ENCODE peak calls at places on chromosomes 5 and 9, in five cellular contexts. W is psoas muscle, M is suprapubic skin, Z is MM.1S, K is adrenal gland. Q is an unnamed sample.

GRCh38 chr9:109403766-109404320 is 83.0 kb upstream of the EPB41L4B start:
- DNase-seq in Z (no peak), W (no peak), K (no peak), M (no peak), Q (no peak)

GRCh38 chr9:131318211-131318610 is 28.7 kb downstream of the PLPP7 start:
- DNase-seq in K (no peak), M (no peak), W (peak), Z (no peak), Q (no peak)

GRCh38 chr9:136644343-136644592 is 18.4 kb upstream of the EGFL7 start:
- DNase-seq in K (peak), W (no peak), Z (no peak), M (peak), Q (no peak)

GRCh38 chr9:110967196-110967595 is 71.1 kb downstream of the LPAR1 start:
- DNase-seq in Z (no peak), W (no peak), M (no peak), K (no peak), Q (no peak)

GRCh38 chr5:141715340-141715905 is 33.4 kb upstream of the ARAP3 start:
- DNase-seq in W (no peak), K (no peak), M (no peak), Z (no peak), Q (no peak)

GRCh38 chr5:133324058-133324457 is 272.2 kb downstream of the HSPA4 start:
- DNase-seq in K (no peak), M (no peak), W (no peak), Z (no peak), Q (no peak)

GRCh38 chr5:132410451-132411381 is 41.2 kb downstream of the SLC22A5 start:
- DNase-seq in Z (peak), M (peak), K (peak), W (peak), Q (peak)

GRCh38 chr5:141838326-141839014 is 39.7 kb downstream of the PCDH1 start:
- DNase-seq in K (no peak), W (no peak), Z (no peak), M (no peak), Q (no peak)

GRCh38 chr9:87862536-87863268 is 20.0 kb upstream of the SPATA31E1 start:
- DNase-seq in Z (no peak), W (no peak), M (no peak), K (no peak), Q (no peak)

GRCh38 chr5:5398046-5398445 is 24.4 kb upstream of the ICE1 start:
- DNase-seq in M (no peak), W (no peak), Z (no peak), K (no peak), Q (no peak)

GRCh38 chr5:50665091-50665490 is 1.3 kb upstream of the PARP8 start:
- DNase-seq in K (no peak), M (no peak), Z (no peak), W (no peak), Q (no peak)

GRCh38 chr5:24397601-24398000 is 247.2 kb downstream of the CDH10 start:
- DNase-seq in K (no peak), Z (no peak), W (no peak), M (no peak), Q (no peak)

GRCh38 chr5:171630670-171631065 is 154.9 kb upstream of the SMIM23 start:
- DNase-seq in M (no peak), W (no peak), K (no peak), Z (peak), Q (no peak)

GRCh38 chr5:7970816-7971215 is 101.9 kb downstream of the MTRR start:
- DNase-seq in W (no peak), K (no peak), Z (no peak), M (no peak), Q (no peak)

GRCh38 chr9:120257483-120257882 is 322.5 kb downstream of the CDK5RAP2 start:
- DNase-seq in M (no peak), K (no peak), W (no peak), Z (no peak), Q (no peak)

DNA sequence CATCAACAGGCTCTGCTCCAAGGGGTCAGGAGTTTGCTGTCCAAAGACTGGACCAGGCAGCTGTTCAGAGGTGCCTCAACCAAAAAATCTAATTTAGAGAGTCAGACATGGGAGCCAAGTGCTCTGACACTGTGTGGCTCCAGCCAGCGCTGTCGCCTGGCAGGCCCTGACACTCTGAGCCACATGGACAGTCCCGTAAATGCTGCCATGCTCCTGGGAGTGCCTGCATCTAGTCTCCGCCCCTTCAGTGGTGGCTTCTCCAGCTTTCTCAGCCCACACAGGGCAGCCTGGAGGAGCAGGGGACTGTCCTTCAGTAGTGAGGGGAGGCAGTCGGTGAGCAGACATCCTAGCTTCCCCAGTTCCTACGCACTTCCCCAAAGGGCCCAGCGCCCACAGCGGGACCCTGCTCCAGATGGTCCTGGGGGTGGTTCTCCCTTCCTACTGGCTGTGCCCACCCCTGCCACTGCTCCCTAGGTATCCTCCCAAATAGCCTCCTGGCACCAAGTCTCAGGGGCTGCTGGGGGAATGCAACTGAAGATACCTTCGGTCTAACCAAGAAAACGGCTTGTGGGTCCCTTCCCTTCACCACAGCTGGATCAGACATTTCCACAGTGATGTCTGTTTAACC is 72.3 kb downstream of the SHC3 start:
- DNase-seq in M (no peak), Z (no peak), W (no peak), K (no peak), Q (no peak)
- TF ChIP-seq CTCF in M (no peak), Z (no peak), W (no peak), K (no peak), Q (no peak)

GRCh38 chr5:124289122-124289521 is 457.3 kb downstream of the ZNF608 start:
- DNase-seq in W (no peak), Z (no peak), K (peak), M (no peak), Q (no peak)

GRCh38 chr5:124285071-124285470 is 461.4 kb downstream of the ZNF608 start:
- DNase-seq in W (no peak), K (no peak), Z (no peak), M (no peak), Q (no peak)

GRCh38 chr5:124287813-124288212 is 458.6 kb downstream of the ZNF608 start:
- DNase-seq in M (no peak), Z (no peak), W (no peak), K (no peak), Q (no peak)

GRCh38 chr5:124285733-124286132 is 460.7 kb downstream of the ZNF608 start:
- DNase-seq in Z (no peak), W (no peak), M (no peak), K (no peak), Q (no peak)

DNA sequence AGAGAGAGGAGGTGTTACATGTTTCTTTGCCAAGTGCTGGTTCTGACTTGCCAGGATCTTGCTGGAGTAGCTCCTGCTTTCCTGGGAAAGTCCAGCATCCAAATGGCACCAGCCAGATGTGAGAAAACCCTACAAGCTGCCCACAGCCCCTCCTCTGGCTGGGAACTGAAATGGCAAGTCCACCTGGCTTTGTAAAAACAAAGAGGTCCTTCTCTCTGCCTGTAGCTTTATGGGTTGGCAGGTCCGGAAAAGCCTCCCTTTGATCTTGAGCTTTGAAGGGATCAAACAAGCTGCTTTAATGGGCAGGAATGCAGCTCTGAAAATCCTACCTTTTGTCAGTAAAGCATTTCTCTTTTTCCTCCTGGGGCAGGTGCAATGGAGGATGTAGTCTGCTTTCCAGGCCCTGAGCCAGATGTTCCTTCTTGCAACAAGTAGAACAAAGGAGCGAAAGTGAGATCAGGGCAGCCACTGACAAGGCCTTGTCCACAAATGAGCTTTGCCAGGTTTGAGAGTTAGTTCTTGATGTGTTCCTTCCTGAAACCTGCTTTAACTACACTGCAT is 456.7 kb downstream of the ZNF608 start:
- DNase-seq in Z (no peak), M (no peak), W (no peak), K (no peak), Q (no peak)
- TF ChIP-seq CTCF in Z (no peak), M (no peak), W (no peak), K (no peak), Q (no peak)

GRCh38 chr5:179862296-179862695 is 3.7 kb upstream of the MRNIP start:
- DNase-seq in W (peak), M (peak), Z (no peak), K (no peak), Q (no peak)

GRCh38 chr5:179860301-179860700 is 1.7 kb upstream of the MRNIP start:
- DNase-seq in K (no peak), M (peak), Z (no peak), W (no peak), Q (no peak)

GRCh38 chr5:179858241-179858585 is 404 bp downstream of the MRNIP start:
- DNase-seq in M (no peak), W (peak), K (peak), Z (peak), Q (peak)

GRCh38 chr5:179862891-179863290 is 4.3 kb upstream of the MRNIP start:
- DNase-seq in K (no peak), W (peak), Z (no peak), M (peak), Q (no peak)

DNA sequence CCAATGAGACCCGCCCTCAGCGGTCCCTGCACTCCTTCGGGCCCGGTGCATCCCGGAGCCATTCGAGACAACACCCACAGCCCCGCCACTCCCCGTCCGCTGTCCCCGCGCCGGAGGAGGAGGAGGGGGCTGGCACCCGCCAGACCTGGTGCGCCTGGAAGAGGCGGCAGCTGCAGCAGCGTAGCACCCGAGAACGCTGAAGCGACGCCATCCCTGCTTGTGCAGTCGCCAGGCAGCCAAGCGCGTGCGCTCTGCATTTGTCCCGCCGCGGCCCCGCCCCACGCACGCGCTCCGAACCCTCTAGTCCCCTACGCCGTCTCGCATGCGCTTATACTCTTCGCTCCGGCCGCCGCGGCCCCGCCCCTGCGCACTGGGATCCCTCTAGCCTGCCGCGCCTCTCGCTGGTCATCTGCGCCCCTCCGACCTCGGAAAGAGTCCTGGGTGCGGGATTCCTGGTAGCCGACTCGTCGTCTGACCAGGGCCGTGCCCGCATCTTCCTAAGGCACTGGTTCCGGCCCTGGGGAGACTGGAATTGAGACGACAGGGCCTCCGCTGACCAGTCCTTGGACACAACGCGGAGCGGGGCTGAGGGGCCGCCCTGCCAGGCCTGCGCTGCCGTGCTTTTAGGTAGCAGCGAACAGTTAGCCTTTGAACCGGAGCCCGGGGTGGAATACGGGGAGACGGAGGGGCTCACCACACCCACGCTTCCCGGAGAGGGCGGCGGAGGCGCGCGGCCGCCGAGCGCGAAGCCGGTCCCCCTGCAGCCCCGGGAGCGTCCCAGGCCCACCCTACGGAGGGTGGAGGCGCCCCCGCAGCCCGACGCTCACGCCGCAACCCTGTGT is at the start of gene MRNIP:
- DNase-seq in M (peak), Z (peak), W (peak), K (peak), Q (peak)
- TF ChIP-seq CTCF in M (no peak), Z (no peak), W (no peak), K (no peak), Q (peak)

GRCh38 chr5:146622391-146622790 is 106.4 kb upstream of the GPR151 start:
- DNase-seq in K (no peak), Z (peak), M (no peak), W (no peak), Q (no peak)
- TF ChIP-seq CTCF in K (no peak), Z (peak), M (no peak), W (no peak), Q (no peak)